ENCODE peak calls at places on chromosomes 2 and 18, in six cellular contexts. W is activated T-cell treated with anti-CD3 and anti-CD28 coated beads, Interleukin-2, amount 50 U/mL, for 48 hours; J is fibroblast of mammary gland; Z is amniotic stem cell; D is HS-27A; V is AG20443. S is an unnamed sample.

GRCh38 chr18:63619661-63620060 is 24.4 kb downstream of the SERPINB4 start:
- DNase-seq in W (no peak), J (peak), Z (no peak), D (no peak), V (no peak), S (no peak)

GRCh38 chr2:161166538-161167409 is 6.5 kb downstream of the TANK start:
- DNase-seq in W (peak), J (peak), Z (no peak), D (no peak), V (no peak), S (no peak)

GRCh38 chr2:119476301-119477117 is 44.9 kb downstream of the TMEM37 start:
- DNase-seq in W (peak), J (peak), Z (no peak), D (no peak), V (peak), S (peak)

GRCh38 chr2:187129306-187129705 is 280.3 kb upstream of the ZSWIM2 start:
- DNase-seq in W (no peak), J (no peak), Z (no peak), D (no peak), V (no peak), S (no peak)

GRCh38 chr18:58045265-58046086 is 1.4 kb downstream of the NEDD4L start:
- DNase-seq in W (peak), J (no peak), Z (peak), D (peak), V (no peak), S (peak)

GRCh38 chr2:206149330-206149729 is 9.9 kb downstream of the NDUFS1 start:
- DNase-seq in W (no peak), J (no peak), Z (no peak), D (no peak), V (no peak), S (no peak)

GRCh38 chr2:134728163-134728562 is 9.4 kb upstream of the TMEM163 start:
- DNase-seq in W (no peak), J (no peak), Z (no peak), D (no peak), V (no peak), S (no peak)

GRCh38 chr2:223697921-223698645 is 95.9 kb upstream of the SCG2 start:
- DNase-seq in W (no peak), J (peak), Z (no peak), D (no peak), V (no peak), S (no peak)

GRCh38 chr2:200486529-200486928 is 23.3 kb downstream of the KCTD18 start:
- DNase-seq in W (no peak), J (no peak), Z (no peak), D (no peak), V (no peak), S (no peak)

GRCh38 chr2:239274391-239275001 is 126.3 kb downstream of the HDAC4 start:
- DNase-seq in W (peak), J (peak), Z (no peak), D (no peak), V (peak), S (no peak)

GRCh38 chr2:10552220-10552870 is 104.2 kb upstream of the ODC1 start:
- DNase-seq in W (no peak), J (no peak), Z (no peak), D (no peak), V (peak), S (no peak)

GRCh38 chr2:207362716-207363115 is 167.0 kb upstream of the CREB1 start:
- DNase-seq in W (no peak), J (no peak), Z (no peak), D (no peak), V (no peak), S (no peak)

GRCh38 chr2:231364961-231365810 is 30.3 kb upstream of the B3GNT7 start:
- DNase-seq in W (no peak), J (peak), Z (peak), D (no peak), V (peak), S (no peak)

GRCh38 chr18:45567123-45567522 is 48.2 kb upstream of the SLC14A2 start:
- DNase-seq in W (no peak), J (peak), Z (no peak), D (no peak), V (peak), S (no peak)

GRCh38 chr2:121804340-121804739 is 48.9 kb downstream of the TSN start:
- DNase-seq in W (no peak), J (peak), Z (no peak), D (peak), V (no peak), S (no peak)

GRCh38 chr18:3151379-3152264 is 68.1 kb downstream of the MYOM1 start:
- DNase-seq in W (no peak), J (peak), Z (peak), D (no peak), V (peak), S (no peak)

GRCh38 chr18:830315-830901 is 18.4 kb upstream of the YES1 start:
- DNase-seq in W (peak), J (peak), Z (no peak), D (no peak), V (peak), S (peak)

GRCh38 chr2:31996571-31997150 is 14.1 kb downstream of the MEMO1 start:
- DNase-seq in W (no peak), J (peak), Z (no peak), D (no peak), V (no peak), S (no peak)

GRCh38 chr18:68454511-68455228 is 260.2 kb downstream of the TMX3 start:
- DNase-seq in W (no peak), J (peak), Z (peak), D (no peak), V (peak), S (no peak)

GRCh38 chr2:55148269-55148668 is 83.8 kb downstream of the CLHC1 start:
- DNase-seq in W (no peak), J (peak), Z (no peak), D (no peak), V (peak), S (no peak)

GRCh38 chr2:66494708-66495107 is 59.8 kb downstream of the MEIS1 start:
- DNase-seq in W (no peak), J (peak), Z (no peak), D (no peak), V (peak), S (no peak)

GRCh38 chr2:120743657-120744056 is 8.0 kb downstream of the GLI2 start:
- DNase-seq in W (no peak), J (no peak), Z (no peak), D (no peak), V (no peak), S (no peak)

GRCh38 chr2:81282151-81282769 is 977.7 kb upstream of the LRRTM1 start:
- DNase-seq in W (no peak), J (no peak), Z (no peak), D (no peak), V (no peak), S (no peak)

GRCh38 chr2:24360050-24360962 is at the start of gene ITSN2:
- DNase-seq in W (peak), J (peak), Z (peak), D (peak), V (peak), S (peak)

GRCh38 chr2:69668598-69668997 is 25.1 kb upstream of the AAK1 start:
- DNase-seq in W (no peak), J (no peak), Z (no peak), D (no peak), V (no peak), S (no peak)

GRCh38 chr2:226607379-226607778 is 192.2 kb downstream of the IRS1 start:
- DNase-seq in W (no peak), J (peak), Z (no peak), D (no peak), V (no peak), S (no peak)

GRCh38 chr2:27651056-27651455 is 12.4 kb downstream of the SUPT7L start:
- DNase-seq in W (no peak), J (peak), Z (no peak), D (no peak), V (no peak), S (no peak)

GRCh38 chr2:135875491-135876065 is 665 bp downstream of the MCM6 start:
- DNase-seq in W (peak), J (peak), Z (no peak), D (peak), V (peak), S (peak)

GRCh38 chr2:200185575-200186103 is 120.9 kb upstream of the SPATS2L start:
- DNase-seq in W (no peak), J (no peak), Z (no peak), D (no peak), V (no peak), S (no peak)

GRCh38 chr2:50491541-50492114 is 540.3 kb downstream of the NRXN1 start:
- DNase-seq in W (no peak), J (peak), Z (no peak), D (peak), V (peak), S (no peak)

GRCh38 chr18:44897445-44898215 is 216.9 kb downstream of the SETBP1 start:
- DNase-seq in W (no peak), J (no peak), Z (no peak), D (no peak), V (no peak), S (no peak)

GRCh38 chr2:24010477-24011277 is 792 bp downstream of the MFSD2B start:
- DNase-seq in W (no peak), J (no peak), Z (no peak), D (no peak), V (no peak), S (no peak)

GRCh38 chr2:186125625-186126024 is 360.4 kb upstream of the ZC3H15 start:
- DNase-seq in W (no peak), J (peak), Z (no peak), D (no peak), V (no peak), S (no peak)

GRCh38 chr18:10044054-10044453 is 130.2 kb downstream of the VAPA start:
- DNase-seq in W (no peak), J (no peak), Z (no peak), D (no peak), V (no peak), S (no peak)

S was measured in naive thymus-derived CD4-positive, alpha-beta T cell.